ENCODE peak calls at places on chromosomes 11 and 22, in four cellular contexts. T is HepG2, L is H1, N is GM12891. H is an unnamed sample.

GRCh38 chr11:102309621-102310541 is 7.4 kb upstream of the BIRC3 start:
- DNase-seq in T (peak), L (peak), N (no peak), H (no peak)

GRCh38 chr11:57541099-57541670 is 3.8 kb downstream of the SMTNL1 start:
- DNase-seq in T (no peak), L (no peak), N (no peak), H (no peak)

GRCh38 chr11:72072348-72072747 is 8.0 kb downstream of the NUMA1 start:
- DNase-seq in T (peak), L (no peak), N (no peak), H (no peak)

GRCh38 chr22:20166703-20167102 is 15.8 kb upstream of the CCDC188 start:
- DNase-seq in T (no peak), L (no peak), N (no peak), H (no peak)

GRCh38 chr11:2898366-2899079 is 12.9 kb upstream of the CDKN1C start:
- DNase-seq in T (peak), L (no peak), N (no peak), H (no peak)

GRCh38 chr11:79244805-79245197 is 196.0 kb downstream of the TENM4 start:
- DNase-seq in T (no peak), L (no peak), N (no peak), H (no peak)

GRCh38 chr11:122910775-122911174 is 28.2 kb downstream of the JHY start:
- DNase-seq in T (peak), L (no peak), N (no peak), H (no peak)

GRCh38 chr11:105619556-105619955 is 9.7 kb downstream of the GRIA4 start:
- DNase-seq in T (no peak), L (no peak), N (no peak), H (no peak)

GRCh38 chr22:38285015-38285414 is 12.2 kb upstream of the TMEM184B start:
- DNase-seq in T (no peak), L (no peak), N (no peak), H (no peak)

GRCh38 chr22:35561796-35562526 is 21.3 kb downstream of the RASD2 start:
- DNase-seq in T (no peak), L (no peak), N (no peak), H (no peak)

GRCh38 chr11:115682101-115682500 is 177.9 kb upstream of the CADM1 start:
- DNase-seq in T (no peak), L (no peak), N (no peak), H (no peak)

GRCh38 chr11:45816614-45817013 is 11.7 kb downstream of the SLC35C1 start:
- DNase-seq in T (no peak), L (no peak), N (no peak), H (no peak)

GRCh38 chr11:134071306-134071705 is 2.4 kb downstream of the JAM3 start:
- DNase-seq in T (no peak), L (no peak), N (no peak), H (no peak)

GRCh38 chr11:134069996-134070845 is 1.3 kb downstream of the JAM3 start:
- DNase-seq in T (no peak), L (no peak), N (no peak), H (no peak)

GRCh38 chr11:134067486-134067885 is 1.4 kb upstream of the JAM3 start:
- DNase-seq in T (no peak), L (no peak), N (no peak), H (no peak)

GRCh38 chr11:134069426-134069921 is 602 bp downstream of the JAM3 start:
- DNase-seq in T (no peak), L (no peak), N (no peak), H (no peak)

DNA sequence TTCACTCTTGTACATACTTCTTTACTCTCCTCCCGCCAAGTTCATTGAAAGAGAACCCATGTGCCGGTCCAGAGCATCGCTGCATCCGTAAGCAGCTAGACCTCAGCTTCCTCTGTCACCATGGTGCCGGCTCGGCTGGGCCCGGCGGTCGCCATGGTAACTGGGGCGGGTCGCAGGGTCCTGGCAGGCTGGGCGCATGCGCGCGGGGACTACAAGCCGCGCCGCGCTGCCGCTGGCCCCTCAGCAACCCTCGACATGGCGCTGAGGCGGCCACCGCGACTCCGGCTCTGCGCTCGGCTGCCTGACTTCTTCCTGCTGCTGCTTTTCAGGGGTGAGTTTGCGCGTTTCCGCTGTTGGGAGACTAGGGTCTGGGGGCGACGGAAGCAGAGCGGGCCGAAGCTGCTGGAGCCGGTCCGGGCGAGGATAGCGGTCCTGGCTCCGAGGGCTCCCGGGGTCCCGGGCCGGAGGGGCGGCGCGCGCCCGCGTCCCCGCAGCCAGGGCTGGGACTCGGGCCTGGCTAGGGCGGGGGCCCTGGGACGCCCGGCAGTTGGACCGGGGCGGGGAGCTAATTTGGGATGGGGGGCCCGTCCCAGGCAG is at the start of gene JAM3:
- DNase-seq in T (peak), L (peak), N (peak), H (peak)
- TF ChIP-seq POLR2A in T (no peak), L (no peak), N (no peak), H (no peak)

GRCh38 chr11:94315664-94316063 is 11.3 kb downstream of the IZUMO1R start:
- DNase-seq in T (no peak), L (no peak), N (no peak), H (no peak)
- TF ChIP-seq TAF1 in T (no peak), L (no peak), N (no peak), H (no peak)

GRCh38 chr22:24550028-24550901 is 4.7 kb downstream of the GUCD1 start:
- DNase-seq in T (peak), L (no peak), N (no peak), H (no peak)
- TF ChIP-seq POLR2AphosphoS5 in T (peak), L (no peak), N (no peak), H (no peak)

GRCh38 chr11:113683481-113684046 is 22.5 kb downstream of the TMPRSS5 start:
- DNase-seq in T (no peak), L (no peak), N (no peak), H (no peak)
- TF ChIP-seq POLR2A in T (no peak), L (no peak), N (no peak), H (no peak)

DNA sequence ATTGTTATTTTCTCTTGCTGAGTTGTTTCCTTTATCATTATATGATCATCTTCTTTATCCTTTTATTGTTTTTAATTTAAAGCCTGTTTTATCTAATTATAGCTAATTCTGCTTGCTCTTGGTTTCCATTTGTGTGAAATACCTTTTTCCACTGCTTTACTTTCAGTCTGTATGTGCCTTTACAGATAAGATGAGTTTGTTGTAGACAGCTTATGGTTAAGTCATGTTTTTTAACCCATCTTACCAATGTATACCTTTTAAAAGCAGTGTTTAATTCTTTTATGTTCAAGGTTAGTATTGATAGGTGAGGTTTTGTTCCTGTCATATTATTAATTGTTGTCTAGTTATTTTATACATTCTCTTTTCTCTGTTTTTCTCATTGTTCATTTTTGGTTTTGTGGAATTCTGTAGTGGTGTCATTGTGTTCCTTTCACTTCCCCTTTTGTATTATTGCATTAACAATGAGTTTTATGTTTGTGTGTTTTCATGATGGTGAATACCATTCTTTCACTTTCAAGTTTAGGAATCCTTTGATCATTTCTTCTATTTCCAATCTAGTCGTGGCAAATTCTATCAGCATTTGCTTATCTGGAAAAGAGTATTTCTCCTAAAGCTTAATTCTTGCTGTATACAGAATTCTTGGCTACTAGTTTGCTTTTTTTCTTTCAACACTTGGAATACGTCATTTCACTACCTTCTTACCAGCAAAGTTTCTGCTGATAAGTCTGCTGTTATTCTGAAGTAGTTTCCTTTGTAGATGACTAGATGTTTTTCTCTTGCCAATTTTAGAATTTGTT is 21.8 kb downstream of the OR5AN1 start:
- DNase-seq in T (no peak), L (no peak), N (no peak), H (no peak)
- TF ChIP-seq TAF1 in T (no peak), L (no peak), N (no peak), H (no peak)

DNA sequence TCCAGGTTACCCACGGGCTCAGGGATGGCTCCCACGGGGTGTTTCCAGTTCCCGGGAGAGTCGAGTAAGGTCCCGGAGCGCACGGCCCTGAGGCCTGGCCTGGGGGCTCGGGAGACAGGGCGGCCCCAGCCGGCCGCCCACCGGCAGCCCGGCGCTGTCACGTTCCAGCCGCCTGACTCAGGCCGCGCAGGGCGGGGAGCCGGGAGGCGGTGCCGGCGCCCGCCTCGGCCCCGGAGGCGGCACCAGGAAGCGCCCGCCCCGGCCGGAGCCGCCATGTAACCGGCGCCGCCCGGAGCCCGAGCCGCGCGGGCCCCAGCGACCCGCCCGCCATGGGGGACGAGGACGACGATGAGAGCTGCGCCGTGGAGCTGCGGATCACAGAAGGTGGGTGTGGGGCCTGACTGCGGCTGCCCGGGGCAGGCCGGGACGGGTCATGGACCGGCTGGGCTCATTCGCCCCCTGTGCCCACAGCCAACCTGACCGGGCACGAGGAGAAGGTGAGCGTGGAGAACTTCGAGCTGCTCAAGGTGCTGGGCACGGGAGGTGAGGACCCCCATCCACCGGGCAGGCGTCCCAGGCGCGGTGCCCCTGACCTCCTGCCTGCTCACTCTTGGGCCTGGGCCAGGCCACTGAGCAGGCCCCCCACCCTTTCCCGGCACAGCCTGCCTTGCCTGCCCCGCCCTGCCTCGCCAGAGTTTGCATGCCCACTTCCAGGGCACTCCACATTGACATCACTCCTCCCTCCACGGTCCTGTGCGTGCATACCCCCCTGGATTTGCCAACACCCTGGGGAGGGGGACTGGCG is at the start of gene RPS6KA4:
- DNase-seq in T (no peak), L (no peak), N (peak), H (peak)
- TF ChIP-seq POLR2AphosphoS5 in T (peak), L (no peak), N (no peak), H (peak)

DNA sequence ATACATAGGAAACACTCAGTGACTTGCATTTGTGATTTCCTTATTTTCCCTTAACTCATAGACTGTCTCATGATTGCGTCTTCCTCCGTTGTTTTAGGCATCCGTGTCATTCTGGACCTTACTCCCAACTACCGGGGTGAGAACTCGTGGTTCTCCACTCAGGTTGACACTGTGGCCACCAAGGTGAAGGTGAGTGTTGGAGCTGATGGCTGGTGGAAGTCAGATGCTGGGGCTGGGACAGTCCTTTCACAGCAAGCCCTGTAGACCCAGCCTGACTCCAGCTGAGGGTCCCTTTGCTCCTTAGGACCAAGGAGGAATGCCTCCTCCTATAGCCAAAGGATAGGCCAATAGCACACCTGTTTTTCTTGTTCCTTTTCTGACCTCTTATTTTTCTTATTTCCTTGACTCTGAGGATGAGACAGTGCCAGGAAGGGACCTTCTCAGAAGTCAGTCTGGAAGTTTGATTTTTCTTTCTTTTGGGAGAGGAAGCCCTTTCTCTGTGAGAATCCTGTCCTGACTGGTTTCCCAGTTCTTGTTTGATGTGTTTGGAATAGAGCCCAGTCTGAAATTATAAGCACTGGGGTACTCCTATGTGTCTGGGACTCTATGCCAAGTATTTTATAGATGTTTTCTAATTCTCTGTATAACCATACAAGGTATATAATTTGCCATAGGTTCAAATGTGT is 2.3 kb downstream of the SLC3A2 start:
- DNase-seq in T (no peak), L (no peak), N (no peak), H (no peak)
- TF ChIP-seq POLR2A in T (no peak), L (no peak), N (no peak), H (no peak)

DNA sequence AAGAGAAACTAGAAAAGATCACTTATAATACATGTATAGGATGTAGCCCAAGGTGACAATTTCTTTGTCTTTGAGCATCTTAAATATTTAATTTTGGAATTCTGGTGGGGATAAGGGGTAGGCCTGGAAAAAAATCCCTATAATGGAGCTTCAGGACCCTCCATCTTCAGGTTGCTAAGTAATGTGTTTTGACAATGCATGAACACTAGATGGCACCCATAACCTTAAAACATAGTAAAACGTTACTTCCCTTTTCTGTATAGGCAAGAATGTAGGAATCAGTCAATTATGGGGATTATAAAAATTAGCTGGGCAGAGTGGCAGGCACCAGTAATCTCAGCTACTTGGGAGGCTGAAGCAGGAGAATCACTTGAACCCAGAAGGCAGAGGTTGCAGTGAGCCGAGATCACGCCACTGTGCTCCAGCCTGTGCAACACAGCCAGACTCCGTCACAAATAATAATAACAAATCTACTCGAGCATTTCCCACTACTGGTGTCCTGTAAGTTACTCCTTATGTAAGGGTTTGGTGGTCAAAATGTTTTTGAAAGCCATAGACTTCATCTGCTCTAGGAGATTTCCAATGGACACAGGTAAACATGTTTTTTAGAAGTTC is 541.9 kb upstream of the CCDC90B start:
- DNase-seq in T (peak), L (no peak), N (no peak), H (no peak)
- TF ChIP-seq TAF1 in T (no peak), L (no peak), N (no peak), H (no peak)

GRCh38 chr11:119594639-119595249 is 134.3 kb downstream of the NECTIN1 start:
- DNase-seq in T (peak), L (no peak), N (no peak), H (no peak)
- TF ChIP-seq POLR2AphosphoS5 in T (no peak), L (no peak), N (no peak), H (no peak)